ENCODE peak calls at places on chromosomes 11 and 22, in six cellular contexts. K is ovary, X is fibroblast of lung, C is astrocyte of the cerebellum, Y is H7, A is Peyer's patch. E is an unnamed sample.

GRCh38 chr11:105297463-105297862 is 157.9 kb upstream of the CARD18 start:
- DNase-seq in Y (no peak), K (no peak), C (no peak), X (peak; percentile 22), A (no peak), E (peak; percentile 33)

GRCh38 chr22:36180928-36181327 is 20.4 kb upstream of the APOL3 start:
- DNase-seq in C (no peak), K (no peak), A (no peak), Y (no peak), X (no peak), E (no peak)

GRCh38 chr22:19880786-19881569 is 26.3 kb upstream of the GNB1L start:
- DNase-seq in C (peak; percentile 90), A (peak; percentile 51), K (peak; percentile 6), Y (peak; percentile 96), X (peak; percentile 88), E (peak; percentile 85)

GRCh38 chr11:117005758-117006157 is 92.5 kb downstream of the SIK3 start:
- DNase-seq in X (no peak), Y (no peak), C (no peak), A (no peak), K (no peak), E (no peak)

GRCh38 chr11:61999141-61999975 is 31.9 kb upstream of the FTH1 start:
- DNase-seq in C (no peak), K (no peak), Y (no peak), A (peak; percentile 31), X (peak; percentile 71), E (no peak)

GRCh38 chr22:48247829-48248228 is 1485.4 kb downstream of the TBC1D22A start:
- DNase-seq in K (no peak), X (no peak), Y (no peak), C (no peak), A (peak; percentile 5), E (no peak)

GRCh38 chr11:47412152-47412746 is 3.9 kb downstream of the SLC39A13 start:
- DNase-seq in A (peak; percentile 67), Y (peak; percentile 94), X (peak; percentile 32), C (no peak), K (no peak), E (no peak)

GRCh38 chr11:62832346-62833234 is at the start of gene TEX54:
- DNase-seq in X (no peak), C (no peak), Y (no peak), K (peak; percentile 36), A (peak; percentile 66), E (no peak)

GRCh38 chr22:21628386-21629261 is 1.2 kb downstream of the YDJC start:
- DNase-seq in A (peak; percentile 55), Y (no peak), X (no peak), C (no peak), K (peak; percentile 38), E (no peak)

GRCh38 chr11:75482931-75483469 is 42.7 kb downstream of the GDPD5 start:
- DNase-seq in A (no peak), C (no peak), X (no peak), Y (no peak), K (no peak), E (no peak)

GRCh38 chr11:66278396-66279091 is 569 bp downstream of the CNIH2 start:
- DNase-seq in A (no peak), Y (peak; percentile 86), K (no peak), C (no peak), X (no peak), E (no peak)

GRCh38 chr11:15969281-15969680 is 387.1 kb downstream of the SOX6 start:
- DNase-seq in X (peak; percentile 92), K (peak; percentile 57), C (peak; percentile 55), A (peak; percentile 58), Y (no peak), E (no peak)

GRCh38 chr11:61627831-61628753 is 47.2 kb upstream of the SYT7 start:
- DNase-seq in A (peak; percentile 68), Y (peak; percentile 87), K (peak; percentile 56), X (peak; percentile 81), C (peak; percentile 36), E (no peak)

GRCh38 chr11:66192181-66192888 is 76.1 kb upstream of the RAB1B start:
- DNase-seq in Y (no peak), X (no peak), C (no peak), A (no peak), K (no peak), E (no peak)

GRCh38 chr22:19675428-19675827 is 38.9 kb upstream of the SEPTIN5 start:
- DNase-seq in X (no peak), A (no peak), K (no peak), Y (no peak), C (no peak), E (no peak)

GRCh38 chr11:85709983-85710382 is 24.0 kb upstream of the CCDC89 start:
- DNase-seq in A (no peak), X (no peak), Y (no peak), K (no peak), C (no peak), E (no peak)

GRCh38 chr11:2143652-2144548 is 4.7 kb upstream of the IGF2 start:
- DNase-seq in Y (peak; percentile 88), C (no peak), X (no peak), K (no peak), A (no peak), E (no peak)

GRCh38 chr11:63841554-63841953 is 2.6 kb downstream of the MARK2 start:
- DNase-seq in K (no peak), C (no peak), Y (peak; percentile 60), X (no peak), A (no peak), E (no peak)

GRCh38 chr11:77203901-77204755 is 76.1 kb downstream of the MYO7A start:
- DNase-seq in A (peak; percentile 38), C (no peak), Y (peak; percentile 52), X (no peak), K (peak; percentile 5), E (no peak)

GRCh38 chr11:7520011-7520942 is 6.5 kb downstream of the PPFIBP2 start:
- DNase-seq in X (no peak), K (no peak), C (no peak), Y (no peak), A (no peak), E (no peak)

GRCh38 chr22:44840611-44841322 is 88.4 kb downstream of the ARHGAP8 start:
- DNase-seq in C (no peak), A (no peak), X (no peak), K (no peak), Y (peak; percentile 50), E (no peak)

GRCh38 chr22:44837481-44837880 is 85.1 kb downstream of the ARHGAP8 start:
- DNase-seq in A (no peak), X (no peak), C (no peak), K (no peak), Y (peak; percentile 31), E (no peak)

GRCh38 chr22:44838316-44839016 is 86.1 kb downstream of the ARHGAP8 start:
- DNase-seq in C (no peak), A (no peak), Y (no peak), X (no peak), K (peak; percentile 51), E (no peak)

GRCh38 chr22:44839061-44839460 is 86.7 kb downstream of the ARHGAP8 start:
- DNase-seq in A (no peak), K (no peak), X (no peak), C (no peak), Y (peak; percentile 21), E (no peak)

GRCh38 chr22:44839721-44840120 is 87.3 kb downstream of the ARHGAP8 start:
- DNase-seq in Y (peak; percentile 13), K (no peak), C (no peak), X (no peak), A (no peak), E (no peak)
- H3K4me3 ChIP-seq in Y (no peak overlapping the region), K (no peak overlapping the region), C (no peak overlapping the region), X (no peak overlapping the region), A (no peak overlapping the region), E (no peak overlapping the region)

GRCh38 chr11:113397212-113397611 is 9.6 kb downstream of the ANKK1 start:
- DNase-seq in X (no peak), K (no peak), Y (no peak), C (no peak), A (no peak), E (no peak)

GRCh38 chr11:113394919-113395318 is 7.3 kb downstream of the ANKK1 start:
- DNase-seq in C (no peak), Y (no peak), X (no peak), A (no peak), K (no peak), E (no peak)

GRCh38 chr11:113397821-113398220 is 10.2 kb downstream of the ANKK1 start:
- DNase-seq in C (no peak), Y (no peak), X (no peak), K (no peak), A (no peak), E (no peak)

GRCh38 chr11:113396693-113397092 is 9.1 kb downstream of the ANKK1 start:
- DNase-seq in X (no peak), A (no peak), C (no peak), Y (no peak), K (no peak), E (no peak)

GRCh38 chr11:113395782-113396336 is 8.3 kb downstream of the ANKK1 start:
- DNase-seq in A (no peak), X (no peak), Y (no peak), K (no peak), C (no peak), E (no peak)
- H3K4me3 ChIP-seq in A (no peak overlapping the region), X (no peak overlapping the region), Y (no peak overlapping the region), K (no peak overlapping the region), C (no peak overlapping the region), E (no peak overlapping the region)

GRCh38 chr11:119376197-119376847 is 5.2 kb downstream of the USP2 start:
- DNase-seq in C (no peak), Y (peak; percentile 59), X (peak; percentile 36), K (no peak), A (no peak), E (no peak)

GRCh38 chr11:119380160-119380815 is 1.2 kb downstream of the USP2 start:
- DNase-seq in X (no peak), C (no peak), A (no peak), Y (peak; percentile 22), K (no peak), E (no peak)

GRCh38 chr11:119378851-119379465 is 2.5 kb downstream of the USP2 start:
- DNase-seq in A (no peak), C (no peak), X (no peak), K (no peak), Y (peak; percentile 47), E (no peak)

GRCh38 chr11:119377112-119377901 is 4.2 kb downstream of the USP2 start:
- DNase-seq in X (no peak), C (no peak), K (no peak), Y (peak; percentile 32), A (no peak), E (no peak)

DNA sequence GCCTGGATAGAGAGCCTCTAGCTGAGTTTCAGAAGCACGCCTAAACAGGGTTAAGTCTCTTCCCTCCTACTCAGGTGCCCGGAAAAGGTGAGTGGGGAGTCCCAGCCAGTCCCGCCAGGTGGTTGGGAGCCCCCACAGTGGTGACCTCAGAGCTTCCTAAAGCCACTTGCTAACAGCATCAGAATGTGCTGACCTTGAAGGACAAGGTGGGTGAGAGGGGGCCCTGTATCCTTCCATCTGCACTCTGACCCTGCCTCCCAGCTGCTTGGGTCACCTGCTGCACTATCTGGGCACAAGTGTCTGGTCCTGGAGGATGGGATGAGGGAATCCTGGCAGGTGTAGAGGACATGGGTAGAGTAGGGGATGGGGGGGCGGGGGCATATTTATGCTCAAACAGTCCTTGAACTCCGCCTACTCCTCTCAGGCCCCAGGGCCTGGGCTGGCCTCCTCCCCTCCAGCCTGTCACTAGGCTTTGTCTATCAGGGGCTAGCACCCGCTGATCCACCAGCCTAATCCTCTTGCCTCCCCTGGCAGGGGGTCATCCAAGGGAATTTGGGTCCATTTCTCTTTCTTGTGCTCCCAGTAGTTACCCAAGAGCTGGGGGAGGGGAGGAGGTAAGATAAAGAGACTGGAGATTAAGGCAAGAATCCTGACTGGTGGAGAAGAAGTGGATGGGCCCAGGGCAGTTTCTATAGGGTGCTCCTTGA is 3.4 kb downstream of the USP2 start:
- DNase-seq in C (no peak), Y (peak; percentile 83), X (no peak), A (no peak), K (no peak), E (no peak)
- H3K4me3 ChIP-seq in C (no peak overlapping the region), Y (no peak overlapping the region), X (no peak overlapping the region), A (no peak overlapping the region), K (no peak overlapping the region), E (no peak overlapping the region)

GRCh38 chr22:38461414-38462081 is 6.3 kb upstream of the KDELR3 start:
- DNase-seq in K (peak; percentile 72), C (peak; percentile 62), X (peak; percentile 82), A (peak; percentile 73), Y (peak; percentile 95), E (no peak)
- H3K4me3 ChIP-seq in K (no peak overlapping the region), C (no peak overlapping the region), X (no peak overlapping the region), A (no peak overlapping the region), Y (peak overlapping the region; percentile 16), E (no peak overlapping the region)

E was measured in BJ.